ENCODE peak calls at places on chromosome 21, in eight cellular contexts. B is neural crest cell; X is T-helper 1 cell; H is DMS153; S is AG08395; M is activated CD4-positive, alpha-beta T cell treated with anti-CD3 and anti-CD28 coated beads for 36 hours; C is SJSA1; J is Calu3. N is an unnamed sample.
A peak's percentile ranks its signal among the peaks of the same experiment; 100 is the strongest.

GRCh38 chr21:42534361-42534900 is 20.8 kb downstream of the SLC37A1 start:
- DNase-seq in B (no peak), X (no peak), H (peak; percentile 56), S (no peak), M (no peak), C (peak; percentile 41), J (no peak), N (no peak)

GRCh38 chr21:42597487-42598158 is 55.8 kb upstream of the PDE9A start:
- DNase-seq in B (no peak), X (no peak), H (no peak), S (no peak), M (no peak), C (no peak), J (no peak), N (no peak)

GRCh38 chr21:41583274-41583790 is 75.4 kb upstream of the TMPRSS2 start:
- DNase-seq in B (no peak), X (no peak), H (no peak), S (no peak), M (no peak), C (no peak), J (peak; percentile 56), N (no peak)

GRCh38 chr21:34576043-34576466 is 38.9 kb downstream of the RCAN1 start:
- DNase-seq in B (no peak), X (no peak), H (peak; percentile 41), S (peak; percentile 51), M (no peak), C (no peak), J (no peak), N (no peak)

GRCh38 chr21:41600556-41600955 is 92.6 kb upstream of the TMPRSS2 start:
- DNase-seq in B (no peak), X (no peak), H (no peak), S (no peak), M (no peak), C (no peak), J (no peak), N (no peak)

GRCh38 chr21:33403786-33404571 is 766 bp downstream of the IFNGR2 start:
- DNase-seq in B (peak; percentile 52), X (no peak), H (peak; percentile 44), S (peak; percentile 44), M (peak; percentile 55), C (peak; percentile 67), J (peak; percentile 37), N (peak; percentile 32)

GRCh38 chr21:37986751-37987399 is 70.6 kb upstream of the KCNJ6 start:
- DNase-seq in B (no peak), X (no peak), H (peak; percentile 98), S (no peak), M (no peak), C (no peak), J (no peak), N (no peak)

GRCh38 chr21:25297117-25297516 is 310.2 kb downstream of the MRPL39 start:
- DNase-seq in B (no peak), X (no peak), H (no peak), S (no peak), M (no peak), C (no peak), J (no peak), N (no peak)

GRCh38 chr21:31675960-31676359 is 16.5 kb downstream of the SOD1 start:
- DNase-seq in B (no peak), X (no peak), H (no peak), S (no peak), M (no peak), C (no peak), J (no peak), N (no peak)

N was measured in activated CD8-positive, alpha-beta T cell treated with anti-CD3 and anti-CD28 coated beads for 36 hours.